ENCODE peak calls at places on chromosome 20, in eight cellular contexts. One of them, this sample, is unnamed.

GRCh38 chr20:32485770-32486248 is 99.3 kb downstream of the NOL4L start:
- DNase-seq in activated CD8-positive, alpha-beta memory T cell treated with anti-CD3 and anti-CD28 coated beads for 4 hours: no peak
- DNase-seq in gastrocnemius medialis: no peak
- DNase-seq in HT-29: peak
- DNase-seq in HTR-8/SVneo: no peak
- DNase-seq in neural crest cell: no peak
- DNase-seq in glomerular endothelial cell: no peak
- DNase-seq in AG04450: no peak
- DNase-seq in this sample: no peak

GRCh38 chr20:63574156-63574828 is at the start of gene HELZ2:
- DNase-seq in glomerular endothelial cell: no peak
- DNase-seq in AG04450: no peak
- DNase-seq in HTR-8/SVneo: peak
- DNase-seq in neural crest cell: peak
- DNase-seq in gastrocnemius medialis: peak
- DNase-seq in HT-29: peak
- DNase-seq in activated CD8-positive, alpha-beta memory T cell treated with anti-CD3 and anti-CD28 coated beads for 4 hours: peak
- DNase-seq in this sample: peak

GRCh38 chr20:63234693-63235398 is 859 bp upstream of the BIRC7 start:
- DNase-seq in glomerular endothelial cell: no peak
- DNase-seq in HT-29: peak
- DNase-seq in gastrocnemius medialis: no peak
- DNase-seq in activated CD8-positive, alpha-beta memory T cell treated with anti-CD3 and anti-CD28 coated beads for 4 hours: no peak
- DNase-seq in HTR-8/SVneo: no peak
- DNase-seq in AG04450: no peak
- DNase-seq in neural crest cell: no peak
- DNase-seq in this sample: peak

GRCh38 chr20:61436674-61437279 is 184.7 kb downstream of the CDH4 start:
- DNase-seq in neural crest cell: peak
- DNase-seq in AG04450: no peak
- DNase-seq in gastrocnemius medialis: no peak
- DNase-seq in activated CD8-positive, alpha-beta memory T cell treated with anti-CD3 and anti-CD28 coated beads for 4 hours: no peak
- DNase-seq in glomerular endothelial cell: no peak
- DNase-seq in HTR-8/SVneo: no peak
- DNase-seq in HT-29: no peak
- DNase-seq in this sample: peak

GRCh38 chr20:21096321-21097043 is 9.7 kb downstream of the LINC00237 start:
- DNase-seq in activated CD8-positive, alpha-beta memory T cell treated with anti-CD3 and anti-CD28 coated beads for 4 hours: no peak
- DNase-seq in gastrocnemius medialis: no peak
- DNase-seq in glomerular endothelial cell: no peak
- DNase-seq in AG04450: no peak
- DNase-seq in HTR-8/SVneo: no peak
- DNase-seq in neural crest cell: no peak
- DNase-seq in HT-29: peak
- DNase-seq in this sample: no peak

GRCh38 chr20:2519115-2519815 is 10.6 kb upstream of the ZNF343 start:
- DNase-seq in HTR-8/SVneo: no peak
- DNase-seq in activated CD8-positive, alpha-beta memory T cell treated with anti-CD3 and anti-CD28 coated beads for 4 hours: no peak
- DNase-seq in glomerular endothelial cell: no peak
- DNase-seq in gastrocnemius medialis: no peak
- DNase-seq in AG04450: peak
- DNase-seq in HT-29: no peak
- DNase-seq in neural crest cell: no peak
- DNase-seq in this sample: no peak

GRCh38 chr20:48163521-48163920 is 378.2 kb upstream of the SULF2 start:
- DNase-seq in AG04450: no peak
- DNase-seq in HTR-8/SVneo: no peak
- DNase-seq in HT-29: no peak
- DNase-seq in neural crest cell: no peak
- DNase-seq in glomerular endothelial cell: no peak
- DNase-seq in activated CD8-positive, alpha-beta memory T cell treated with anti-CD3 and anti-CD28 coated beads for 4 hours: no peak
- DNase-seq in gastrocnemius medialis: no peak
- DNase-seq in this sample: no peak

GRCh38 chr20:11958852-11959251 is 41.2 kb downstream of the BTBD3 start:
- DNase-seq in AG04450: no peak
- DNase-seq in neural crest cell: no peak
- DNase-seq in gastrocnemius medialis: no peak
- DNase-seq in glomerular endothelial cell: no peak
- DNase-seq in activated CD8-positive, alpha-beta memory T cell treated with anti-CD3 and anti-CD28 coated beads for 4 hours: no peak
- DNase-seq in HT-29: no peak
- DNase-seq in HTR-8/SVneo: no peak
- DNase-seq in this sample: no peak

GRCh38 chr20:45814314-45814713 is 1.9 kb downstream of the UBE2C start:
- DNase-seq in AG04450: no peak
- DNase-seq in HT-29: no peak
- DNase-seq in gastrocnemius medialis: no peak
- DNase-seq in activated CD8-positive, alpha-beta memory T cell treated with anti-CD3 and anti-CD28 coated beads for 4 hours: no peak
- DNase-seq in glomerular endothelial cell: no peak
- DNase-seq in HTR-8/SVneo: no peak
- DNase-seq in neural crest cell: no peak
- DNase-seq in this sample: no peak

GRCh38 chr20:64210661-64211369 is 44.7 kb upstream of the PCMTD2 start:
- DNase-seq in gastrocnemius medialis: no peak
- DNase-seq in HTR-8/SVneo: no peak
- DNase-seq in neural crest cell: no peak
- DNase-seq in glomerular endothelial cell: no peak
- DNase-seq in AG04450: no peak
- DNase-seq in HT-29: no peak
- DNase-seq in activated CD8-positive, alpha-beta memory T cell treated with anti-CD3 and anti-CD28 coated beads for 4 hours: no peak
- DNase-seq in this sample: no peak

GRCh38 chr20:3766832-3767433 is 620 bp downstream of the ADISSP start:
- DNase-seq in HT-29: no peak
- DNase-seq in glomerular endothelial cell: no peak
- DNase-seq in AG04450: no peak
- DNase-seq in HTR-8/SVneo: no peak
- DNase-seq in activated CD8-positive, alpha-beta memory T cell treated with anti-CD3 and anti-CD28 coated beads for 4 hours: no peak
- DNase-seq in neural crest cell: no peak
- DNase-seq in gastrocnemius medialis: no peak
- DNase-seq in this sample: no peak

GRCh38 chr20:54197621-54198604 is 10.0 kb upstream of the PFDN4 start:
- DNase-seq in activated CD8-positive, alpha-beta memory T cell treated with anti-CD3 and anti-CD28 coated beads for 4 hours: no peak
- DNase-seq in glomerular endothelial cell: no peak
- DNase-seq in gastrocnemius medialis: no peak
- DNase-seq in neural crest cell: no peak
- DNase-seq in HTR-8/SVneo: peak
- DNase-seq in HT-29: peak
- DNase-seq in AG04450: no peak
- DNase-seq in this sample: no peak

GRCh38 chr20:5061209-5061608 is 58.5 kb downstream of the PCNA start:
- DNase-seq in neural crest cell: no peak
- DNase-seq in HT-29: peak
- DNase-seq in activated CD8-positive, alpha-beta memory T cell treated with anti-CD3 and anti-CD28 coated beads for 4 hours: no peak
- DNase-seq in glomerular endothelial cell: no peak
- DNase-seq in gastrocnemius medialis: no peak
- DNase-seq in AG04450: no peak
- DNase-seq in HTR-8/SVneo: peak
- DNase-seq in this sample: no peak

GRCh38 chr20:57220187-57221165 is 46.0 kb downstream of the BMP7 start:
- DNase-seq in AG04450: no peak
- DNase-seq in activated CD8-positive, alpha-beta memory T cell treated with anti-CD3 and anti-CD28 coated beads for 4 hours: no peak
- DNase-seq in HT-29: no peak
- DNase-seq in HTR-8/SVneo: no peak
- DNase-seq in glomerular endothelial cell: no peak
- DNase-seq in neural crest cell: no peak
- DNase-seq in gastrocnemius medialis: no peak
- DNase-seq in this sample: no peak

GRCh38 chr20:63082308-63082938 is 75.7 kb upstream of the BHLHE23 start:
- DNase-seq in neural crest cell: peak
- DNase-seq in activated CD8-positive, alpha-beta memory T cell treated with anti-CD3 and anti-CD28 coated beads for 4 hours: no peak
- DNase-seq in HT-29: peak
- DNase-seq in AG04450: no peak
- DNase-seq in gastrocnemius medialis: no peak
- DNase-seq in HTR-8/SVneo: peak
- DNase-seq in glomerular endothelial cell: no peak
- DNase-seq in this sample: no peak

GRCh38 chr20:24993337-24994185 is 1.0 kb upstream of the APMAP start:
- DNase-seq in HT-29: peak
- DNase-seq in gastrocnemius medialis: no peak
- DNase-seq in activated CD8-positive, alpha-beta memory T cell treated with anti-CD3 and anti-CD28 coated beads for 4 hours: no peak
- DNase-seq in glomerular endothelial cell: no peak
- DNase-seq in HTR-8/SVneo: peak
- DNase-seq in AG04450: no peak
- DNase-seq in neural crest cell: no peak
- DNase-seq in this sample: peak

GRCh38 chr20:4944918-4945317 is 56.4 kb downstream of the SLC23A2 start:
- DNase-seq in HTR-8/SVneo: no peak
- DNase-seq in activated CD8-positive, alpha-beta memory T cell treated with anti-CD3 and anti-CD28 coated beads for 4 hours: no peak
- DNase-seq in gastrocnemius medialis: no peak
- DNase-seq in neural crest cell: no peak
- DNase-seq in HT-29: no peak
- DNase-seq in glomerular endothelial cell: no peak
- DNase-seq in AG04450: no peak
- DNase-seq in this sample: no peak

GRCh38 chr20:47999166-47999565 is 213.9 kb upstream of the SULF2 start:
- DNase-seq in HT-29: no peak
- DNase-seq in gastrocnemius medialis: no peak
- DNase-seq in AG04450: no peak
- DNase-seq in neural crest cell: no peak
- DNase-seq in glomerular endothelial cell: no peak
- DNase-seq in activated CD8-positive, alpha-beta memory T cell treated with anti-CD3 and anti-CD28 coated beads for 4 hours: no peak
- DNase-seq in HTR-8/SVneo: no peak
- DNase-seq in this sample: no peak

GRCh38 chr20:25324412-25324811 is 66.2 kb downstream of the ABHD12 start:
- DNase-seq in AG04450: no peak
- DNase-seq in glomerular endothelial cell: no peak
- DNase-seq in neural crest cell: no peak
- DNase-seq in gastrocnemius medialis: peak
- DNase-seq in HTR-8/SVneo: no peak
- DNase-seq in HT-29: no peak
- DNase-seq in activated CD8-positive, alpha-beta memory T cell treated with anti-CD3 and anti-CD28 coated beads for 4 hours: no peak
- DNase-seq in this sample: no peak

GRCh38 chr20:24146231-24146634 is 157.7 kb upstream of the GGTLC1 start:
- DNase-seq in glomerular endothelial cell: no peak
- DNase-seq in AG04450: no peak
- DNase-seq in HT-29: no peak
- DNase-seq in gastrocnemius medialis: no peak
- DNase-seq in HTR-8/SVneo: no peak
- DNase-seq in activated CD8-positive, alpha-beta memory T cell treated with anti-CD3 and anti-CD28 coated beads for 4 hours: no peak
- DNase-seq in neural crest cell: no peak
- DNase-seq in this sample: no peak

GRCh38 chr20:37907330-37907676 is 4.4 kb downstream of the VSTM2L start:
- DNase-seq in HTR-8/SVneo: no peak
- DNase-seq in glomerular endothelial cell: no peak
- DNase-seq in activated CD8-positive, alpha-beta memory T cell treated with anti-CD3 and anti-CD28 coated beads for 4 hours: no peak
- DNase-seq in HT-29: no peak
- DNase-seq in AG04450: no peak
- DNase-seq in gastrocnemius medialis: no peak
- DNase-seq in neural crest cell: no peak
- DNase-seq in this sample: no peak

GRCh38 chr20:43911066-43911465 is 3.6 kb upstream of the TOX2 start:
- DNase-seq in gastrocnemius medialis: no peak
- DNase-seq in glomerular endothelial cell: peak
- DNase-seq in HT-29: peak
- DNase-seq in HTR-8/SVneo: peak
- DNase-seq in neural crest cell: no peak
- DNase-seq in AG04450: no peak
- DNase-seq in activated CD8-positive, alpha-beta memory T cell treated with anti-CD3 and anti-CD28 coated beads for 4 hours: no peak
- DNase-seq in this sample: no peak

GRCh38 chr20:38073307-38074010 is 39.9 kb downstream of the RPRD1B start:
- DNase-seq in activated CD8-positive, alpha-beta memory T cell treated with anti-CD3 and anti-CD28 coated beads for 4 hours: no peak
- DNase-seq in glomerular endothelial cell: peak
- DNase-seq in HTR-8/SVneo: peak
- DNase-seq in neural crest cell: peak
- DNase-seq in AG04450: peak
- DNase-seq in HT-29: peak
- DNase-seq in gastrocnemius medialis: peak
- DNase-seq in this sample: peak

GRCh38 chr20:44247131-44247571 is at the start of gene GDAP1L1:
- DNase-seq in HT-29: no peak
- DNase-seq in neural crest cell: peak
- DNase-seq in activated CD8-positive, alpha-beta memory T cell treated with anti-CD3 and anti-CD28 coated beads for 4 hours: no peak
- DNase-seq in gastrocnemius medialis: no peak
- DNase-seq in HTR-8/SVneo: peak
- DNase-seq in glomerular endothelial cell: no peak
- DNase-seq in AG04450: no peak
- DNase-seq in this sample: peak

GRCh38 chr20:33229843-33230242 is 6.0 kb upstream of the BPIFA1 start:
- DNase-seq in glomerular endothelial cell: no peak
- DNase-seq in HTR-8/SVneo: no peak
- DNase-seq in HT-29: no peak
- DNase-seq in activated CD8-positive, alpha-beta memory T cell treated with anti-CD3 and anti-CD28 coated beads for 4 hours: no peak
- DNase-seq in gastrocnemius medialis: no peak
- DNase-seq in neural crest cell: no peak
- DNase-seq in AG04450: no peak
- DNase-seq in this sample: no peak

GRCh38 chr20:50369225-50370035 is 140.8 kb upstream of the PTPN1 start:
- DNase-seq in AG04450: no peak
- DNase-seq in HT-29: peak
- DNase-seq in gastrocnemius medialis: no peak
- DNase-seq in glomerular endothelial cell: no peak
- DNase-seq in HTR-8/SVneo: no peak
- DNase-seq in neural crest cell: no peak
- DNase-seq in activated CD8-positive, alpha-beta memory T cell treated with anti-CD3 and anti-CD28 coated beads for 4 hours: no peak
- DNase-seq in this sample: no peak

GRCh38 chr20:51447097-51447764 is 95.3 kb downstream of the NFATC2 start:
- DNase-seq in neural crest cell: no peak
- DNase-seq in AG04450: peak
- DNase-seq in gastrocnemius medialis: peak
- DNase-seq in HTR-8/SVneo: peak
- DNase-seq in activated CD8-positive, alpha-beta memory T cell treated with anti-CD3 and anti-CD28 coated beads for 4 hours: no peak
- DNase-seq in glomerular endothelial cell: peak
- DNase-seq in HT-29: peak
- DNase-seq in this sample: no peak

GRCh38 chr20:38184098-38184497 is 19.0 kb upstream of the TGM2 start:
- DNase-seq in HTR-8/SVneo: peak
- DNase-seq in neural crest cell: no peak
- DNase-seq in HT-29: peak
- DNase-seq in gastrocnemius medialis: no peak
- DNase-seq in AG04450: no peak
- DNase-seq in glomerular endothelial cell: no peak
- DNase-seq in activated CD8-positive, alpha-beta memory T cell treated with anti-CD3 and anti-CD28 coated beads for 4 hours: no peak
- DNase-seq in this sample: no peak

GRCh38 chr20:41412324-41412723 is 45.7 kb upstream of the EMILIN3 start:
- DNase-seq in gastrocnemius medialis: no peak
- DNase-seq in glomerular endothelial cell: no peak
- DNase-seq in AG04450: no peak
- DNase-seq in neural crest cell: no peak
- DNase-seq in HTR-8/SVneo: no peak
- DNase-seq in HT-29: no peak
- DNase-seq in activated CD8-positive, alpha-beta memory T cell treated with anti-CD3 and anti-CD28 coated beads for 4 hours: no peak
- DNase-seq in this sample: no peak